ENCODE peak calls at places on chromosome 2, in ten cellular contexts. T, D, I, S, P, U, E, C, G and J are unnamed samples.

GRCh38 chr2:43027103-43027482 is 199.3 kb downstream of the ZFP36L2 start:
- DNase-seq in G (no peak), S (no peak), E (no peak), C (peak), P (no peak), I (no peak), U (no peak), T (peak), D (no peak), J (no peak)

GRCh38 chr2:3487931-3488554 is 31.3 kb downstream of the ADI1 start:
- DNase-seq in T (peak), C (peak), S (no peak), G (no peak), I (no peak), E (no peak), D (no peak), U (no peak), P (no peak), J (no peak)

GRCh38 chr2:133972786-133973185 is 281.1 kb upstream of the MGAT5 start:
- DNase-seq in E (no peak), G (no peak), I (no peak), P (no peak), T (no peak), D (no peak), S (peak), C (no peak), U (no peak), J (no peak)

GRCh38 chr2:240227538-240228428 is 87.3 kb upstream of the OTOS start:
- DNase-seq in D (no peak), I (peak), S (no peak), P (no peak), U (no peak), G (peak), T (peak), E (no peak), C (peak), J (no peak)

GRCh38 chr2:104848526-104848925 is 5.4 kb upstream of the POU3F3 start:
- DNase-seq in P (no peak), I (no peak), E (no peak), C (no peak), G (no peak), U (no peak), D (no peak), S (no peak), T (no peak), J (peak)

GRCh38 chr2:239028253-239028619 is 180.4 kb downstream of the TWIST2 start:
- DNase-seq in G (no peak), E (no peak), I (no peak), S (peak), C (no peak), T (no peak), D (no peak), P (no peak), U (no peak), J (no peak)

GRCh38 chr2:99876956-99877355 is 265.4 kb downstream of the AFF3 start:
- DNase-seq in D (no peak), G (no peak), I (no peak), P (no peak), T (no peak), S (no peak), E (no peak), U (no peak), C (no peak), J (no peak)

GRCh38 chr2:235366390-235366789 is 127.5 kb upstream of the AGAP1 start:
- DNase-seq in D (no peak), C (no peak), U (no peak), P (no peak), S (no peak), T (no peak), E (no peak), G (no peak), I (no peak), J (no peak)

GRCh38 chr2:54728669-54729120 is 5.2 kb downstream of the EML6 start:
- DNase-seq in G (no peak), C (no peak), U (peak), T (no peak), P (no peak), D (peak), I (no peak), S (peak), E (no peak), J (no peak)

GRCh38 chr2:25365241-25365640 is 23.5 kb upstream of the DNMT3A start:
- DNase-seq in P (no peak), C (no peak), I (no peak), G (peak), S (no peak), T (no peak), E (no peak), U (no peak), D (no peak), J (no peak)

GRCh38 chr2:207163053-207163814 is 2.5 kb downstream of the KLF7 start:
- DNase-seq in C (peak), E (no peak), U (peak), P (no peak), T (no peak), S (peak), D (peak), G (peak), I (no peak), J (no peak)

GRCh38 chr2:24179683-24180082 is 4.8 kb downstream of the FAM228A start:
- DNase-seq in G (no peak), S (no peak), C (no peak), U (no peak), D (no peak), E (no peak), T (no peak), P (no peak), I (no peak), J (no peak)

GRCh38 chr2:207765541-207765940 is 4.2 kb downstream of the FZD5 start:
- DNase-seq in I (no peak), G (no peak), T (no peak), S (no peak), C (peak), U (no peak), E (no peak), D (peak), P (no peak), J (no peak)

GRCh38 chr2:195687320-195688086 is 30.5 kb downstream of the SLC39A10 start:
- DNase-seq in I (no peak), S (no peak), T (no peak), G (no peak), U (no peak), P (no peak), E (no peak), C (no peak), D (no peak), J (no peak)

GRCh38 chr2:85131116-85131515 is 2.1 kb upstream of the TCF7L1 start:
- DNase-seq in E (peak), S (peak), T (no peak), G (no peak), U (no peak), D (peak), P (peak), C (no peak), I (peak), J (no peak)

GRCh38 chr2:29765711-29766110 is 155.7 kb downstream of the ALK start:
- DNase-seq in P (no peak), S (peak), E (no peak), C (no peak), I (no peak), T (no peak), D (no peak), U (no peak), G (no peak), J (no peak)

GRCh38 chr2:76866464-76866863 is 655.7 kb downstream of the LRRTM4 start:
- DNase-seq in T (no peak), D (no peak), P (no peak), G (no peak), I (no peak), C (no peak), E (no peak), U (no peak), S (no peak), J (no peak)

GRCh38 chr2:44510246-44510645 is 148.5 kb downstream of the CAMKMT start:
- DNase-seq in P (no peak), C (no peak), D (no peak), E (no peak), U (no peak), T (no peak), S (peak), G (no peak), I (no peak), J (no peak)

GRCh38 chr2:217510790-217511291 is 492.0 kb downstream of the TNS1 start:
- DNase-seq in I (peak), G (no peak), E (peak), T (no peak), U (peak), P (peak), C (peak), D (peak), S (peak), J (peak)

GRCh38 chr2:216555274-216555673 is 56.6 kb downstream of the RPL37A start:
- DNase-seq in G (peak), T (no peak), C (no peak), P (no peak), I (no peak), D (no peak), S (no peak), E (no peak), U (no peak), J (no peak)

GRCh38 chr2:221380686-221381085 is 191.4 kb downstream of the EPHA4 start:
- DNase-seq in P (no peak), I (no peak), C (no peak), T (no peak), S (no peak), G (no peak), E (no peak), D (no peak), U (no peak), J (no peak)

GRCh38 chr2:225033440-225034390 is 8.6 kb downstream of the DOCK10 start:
- DNase-seq in U (no peak), T (no peak), P (no peak), D (no peak), C (no peak), S (no peak), E (no peak), I (no peak), G (no peak), J (no peak)

GRCh38 chr2:128595763-128596452 is 277.2 kb upstream of the HS6ST1 start:
- DNase-seq in C (peak), P (no peak), I (no peak), D (no peak), G (no peak), S (no peak), E (no peak), T (peak), U (no peak), J (no peak)

GRCh38 chr2:231123362-231123898 is 1.4 kb downstream of the HTR2B start:
- DNase-seq in P (no peak), D (no peak), T (no peak), C (no peak), I (peak), E (no peak), S (peak), U (no peak), G (no peak), J (peak)

GRCh38 chr2:239463541-239464165 is 62.8 kb upstream of the HDAC4 start:
- DNase-seq in I (no peak), S (no peak), G (peak), E (no peak), T (peak), P (no peak), C (peak), D (no peak), U (no peak), J (no peak)

GRCh38 chr2:6535572-6535971 is 330.1 kb downstream of the CMPK2 start:
- DNase-seq in U (no peak), P (no peak), T (no peak), I (no peak), D (no peak), E (no peak), C (no peak), G (no peak), S (no peak), J (no peak)

GRCh38 chr2:162317058-162317742 is 1.3 kb downstream of the IFIH1 start:
- DNase-seq in D (no peak), I (no peak), G (no peak), T (no peak), C (no peak), P (no peak), E (peak), S (no peak), U (no peak), J (no peak)

GRCh38 chr2:64784168-64785061 is 130.7 kb upstream of the SERTAD2 start:
- DNase-seq in I (no peak), S (no peak), T (no peak), E (no peak), P (no peak), G (no peak), U (no peak), C (no peak), D (no peak), J (no peak)

GRCh38 chr2:31222086-31222485 is 4.8 kb upstream of the CAPN14 start:
- DNase-seq in E (peak), D (no peak), T (no peak), U (no peak), C (no peak), P (no peak), S (no peak), I (no peak), G (no peak), J (no peak)

GRCh38 chr2:38549066-38549465 is 53.7 kb downstream of the HNRNPLL start:
- DNase-seq in U (no peak), C (no peak), D (no peak), E (no peak), I (no peak), S (no peak), P (no peak), T (no peak), G (no peak), J (no peak)

GRCh38 chr2:112143150-112143549 is 5.0 kb downstream of the FBLN7 start:
- DNase-seq in U (no peak), S (no peak), G (no peak), T (no peak), D (no peak), I (no peak), E (no peak), P (no peak), C (no peak), J (no peak)

DNA sequence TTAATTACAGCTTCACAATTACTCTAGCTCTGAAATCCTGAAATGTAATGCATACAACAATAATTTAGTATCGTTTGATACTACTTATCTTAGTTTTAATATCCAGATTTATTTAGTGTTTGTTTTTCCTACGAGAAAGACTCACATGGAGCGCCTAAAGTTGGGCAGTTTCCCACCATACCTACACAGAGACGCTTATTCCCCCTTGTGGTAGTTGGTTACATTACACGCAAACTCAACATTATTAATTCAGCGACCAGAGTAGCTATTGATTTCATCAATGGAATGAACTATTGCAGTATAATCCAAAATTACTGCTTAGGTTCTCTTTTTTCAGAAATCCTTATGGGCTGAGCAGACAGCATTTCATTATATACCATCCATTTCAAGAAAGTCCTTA is 164.0 kb upstream of the REG3G start:
- DNase-seq in T (no peak), I (peak), D (peak), G (no peak), U (peak), P (no peak), S (no peak), C (no peak), E (peak), J (peak)
- TF ChIP-seq CTCF in T (no peak), I (peak), D (peak), G (no peak), U (no peak), P (peak), S (no peak), C (no peak), E (peak), J (peak)

GRCh38 chr2:11534746-11535484 is 1.1 kb downstream of the GREB1 start:
- DNase-seq in G (no peak), S (no peak), U (no peak), D (no peak), I (no peak), P (no peak), E (no peak), C (no peak), T (no peak), J (no peak)
- TF ChIP-seq CTCF in G (no peak), S (peak), U (peak), D (peak), I (peak), P (no peak), E (peak), C (no peak), T (no peak), J (no peak)

DNA sequence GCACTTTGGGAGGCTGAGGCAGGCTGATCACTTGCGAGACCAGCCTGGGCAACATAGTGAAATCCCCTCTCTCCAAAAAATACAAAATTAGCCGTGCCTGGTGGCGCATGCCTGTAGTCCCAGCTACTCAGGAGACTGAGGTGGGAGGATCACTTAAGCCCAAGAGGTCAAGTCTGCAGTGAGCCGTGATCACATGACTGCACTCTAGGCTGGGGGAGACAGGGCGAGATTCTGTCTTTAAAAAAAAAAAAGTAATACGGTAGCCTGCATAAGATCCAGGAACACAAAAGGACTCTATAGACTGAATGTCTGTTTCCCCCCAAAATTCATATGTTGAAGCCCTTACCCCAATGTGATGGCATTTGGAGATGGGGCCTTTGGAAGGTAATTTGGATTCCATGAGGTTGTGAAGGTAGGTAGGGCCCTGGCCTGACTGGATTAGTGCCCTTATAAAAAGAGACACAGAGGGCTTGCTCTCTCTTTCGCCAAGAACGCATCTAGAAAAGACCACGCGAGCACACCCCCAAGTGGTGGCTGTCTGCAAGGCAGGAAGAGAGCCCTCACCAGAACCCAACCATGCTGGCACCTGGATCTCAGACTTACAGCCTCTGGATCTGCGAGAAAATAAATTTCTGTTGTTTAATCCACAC is 17.0 kb downstream of the MBOAT2 start:
- DNase-seq in U (no peak), S (no peak), P (peak), D (no peak), E (peak), I (peak), T (no peak), C (no peak), G (no peak), J (no peak)
- TF ChIP-seq CTCF in U (peak), S (peak), P (peak), D (peak), E (peak), I (peak), T (no peak), C (no peak), G (no peak), J (no peak)

GRCh38 chr2:65796259-65796658 is 363.9 kb upstream of the SPRED2 start:
- DNase-seq in U (no peak), I (no peak), D (no peak), G (no peak), E (no peak), S (no peak), T (no peak), C (no peak), P (no peak), J (no peak)

GRCh38 chr2:65799455-65799854 is 367.1 kb upstream of the SPRED2 start:
- DNase-seq in C (no peak), T (no peak), E (no peak), S (no peak), I (no peak), U (no peak), G (no peak), P (no peak), D (no peak), J (no peak)

GRCh38 chr2:65804777-65805176 is 372.4 kb upstream of the SPRED2 start:
- DNase-seq in E (no peak), P (no peak), U (no peak), S (no peak), D (no peak), C (no peak), T (no peak), I (no peak), G (no peak), J (no peak)

GRCh38 chr2:65802298-65802942 is 370.0 kb upstream of the SPRED2 start:
- DNase-seq in I (no peak), D (no peak), S (no peak), C (no peak), G (no peak), P (no peak), T (no peak), E (no peak), U (no peak), J (no peak)

GRCh38 chr2:65800998-65801397 is 368.6 kb upstream of the SPRED2 start:
- DNase-seq in D (no peak), P (no peak), I (no peak), U (no peak), C (no peak), G (no peak), T (no peak), S (peak), E (no peak), J (no peak)
- TF ChIP-seq CTCF in D (peak), P (peak), I (no peak), U (peak), C (no peak), G (no peak), T (no peak), S (peak), E (peak), J (no peak)

GRCh38 chr2:142112648-142113278 is 18.1 kb downstream of the LRP1B start:
- DNase-seq in U (peak), I (no peak), E (no peak), G (no peak), D (no peak), C (no peak), P (no peak), T (no peak), S (peak), J (no peak)
- TF ChIP-seq CTCF in U (peak), I (peak), E (no peak), G (no peak), D (peak), C (no peak), P (peak), T (no peak), S (peak), J (no peak)

DNA sequence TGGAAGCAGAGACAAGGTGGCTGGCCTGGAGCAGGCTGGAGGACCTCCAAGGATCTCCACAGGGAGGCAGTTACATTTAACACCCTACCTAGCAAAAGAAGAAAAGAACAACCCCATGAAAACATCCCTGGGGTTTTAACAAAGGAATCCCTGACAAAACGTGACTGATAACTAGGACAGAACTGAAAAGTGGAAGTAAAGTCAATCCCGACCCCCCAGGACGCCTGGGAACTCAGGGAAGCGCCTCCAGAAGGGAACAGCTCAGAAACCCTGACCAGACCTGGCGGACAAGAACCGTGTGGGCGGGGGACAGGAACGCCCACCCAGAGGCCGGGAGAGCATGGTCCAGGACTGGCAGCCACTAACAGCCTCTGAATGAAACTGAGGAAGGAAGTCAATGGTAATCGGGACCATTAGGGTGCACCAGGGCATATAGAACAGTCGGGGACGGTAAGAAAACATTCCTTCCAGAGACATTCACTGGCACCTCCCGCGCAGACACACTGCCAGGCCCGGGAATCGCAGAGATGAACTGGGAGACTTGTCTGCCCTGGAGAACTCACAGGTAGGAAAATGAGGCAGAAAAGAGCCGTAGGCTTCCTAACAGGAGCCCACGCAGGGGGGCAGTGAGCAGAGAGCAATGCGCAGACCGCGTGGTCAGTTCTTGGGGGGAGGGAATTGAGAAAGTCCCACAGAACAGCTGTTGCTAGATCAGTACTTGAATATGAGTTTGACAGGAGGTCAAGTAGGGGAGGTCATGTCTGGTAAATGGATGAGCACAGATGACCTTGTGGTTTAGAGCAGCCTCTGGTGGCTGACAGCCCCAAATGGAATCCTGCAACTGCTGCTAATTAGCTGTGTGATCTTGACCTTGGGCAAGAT is 1.3 kb upstream of the TBC1D8 start:
- DNase-seq in T (peak), P (no peak), D (peak), I (peak), S (peak), C (peak), E (peak), G (peak), U (no peak), J (peak)
- TF ChIP-seq CTCF in T (no peak), P (peak), D (peak), I (peak), S (peak), C (peak), E (peak), G (peak), U (peak), J (peak)